ENCODE peak calls at places on chromosomes 2 and 18, in nine cellular contexts. Q is osteocyte, W is endothelial cell, G is heart right ventricle, E is bronchial epithelial cell, K is WERI-Rb-1, D is tibial nerve, L is retinal pigment epithelial cell, J is GM06990. U is an unnamed sample.
A peak's percentile ranks its signal among the peaks of the same experiment; 100 is the strongest.

GRCh38 chr18:56789004-56789888 is 138.1 kb downstream of the WDR7 start:
- DNase-seq in Q (no peak), W (peak; percentile 15), G (peak; percentile 70), E (peak; percentile 41), K (peak; percentile 61), D (no peak), L (no peak), J (peak; percentile 5), U (peak; percentile 29)

GRCh38 chr2:55617160-55618024 is at the start of gene PPP4R3B:
- DNase-seq in Q (peak; percentile 100), W (peak; percentile 99), G (peak; percentile 99), E (peak; percentile 97), K (peak; percentile 100), D (peak; percentile 96), L (peak; percentile 99), J (peak; percentile 100), U (peak; percentile 98)

GRCh38 chr2:178700922-178701342 is 106.3 kb downstream of the TTN start:
- DNase-seq in Q (no peak), W (no peak), G (no peak), E (peak; percentile 46), K (peak; percentile 10), D (no peak), L (no peak), J (no peak), U (peak; percentile 49)

GRCh38 chr2:3073196-3073595 is 304.4 kb downstream of the EIPR1 start:
- DNase-seq in Q (no peak), W (no peak), G (no peak), E (no peak), K (no peak), D (no peak), L (no peak), J (no peak), U (no peak)

GRCh38 chr2:131425191-131426021 is 50.5 kb upstream of the TUBA3D start:
- DNase-seq in Q (no peak), W (peak; percentile 13), G (no peak), E (no peak), K (no peak), D (no peak), L (no peak), J (no peak), U (no peak)

GRCh38 chr2:172086349-172087190 is 1.3 kb downstream of the DLX1 start:
- DNase-seq in Q (peak; percentile 78), W (no peak), G (no peak), E (no peak), K (peak; percentile 55), D (no peak), L (no peak), J (no peak), U (peak; percentile 69)

GRCh38 chr2:205686231-205687017 is 4.1 kb downstream of the NRP2 start:
- DNase-seq in Q (no peak), W (peak; percentile 56), G (no peak), E (no peak), K (no peak), D (no peak), L (no peak), J (no peak), U (no peak)

GRCh38 chr2:127664065-127664894 is 11.1 kb downstream of the LIMS2 start:
- DNase-seq in Q (no peak), W (peak; percentile 60), G (peak; percentile 53), E (no peak), K (no peak), D (no peak), L (no peak), J (no peak), U (no peak)

GRCh38 chr2:220460257-220460985 is 833.0 kb downstream of the SLC4A3 start:
- DNase-seq in Q (no peak), W (no peak), G (no peak), E (peak; percentile 31), K (no peak), D (no peak), L (no peak), J (no peak), U (no peak)

GRCh38 chr18:77063256-77063655 is 69.3 kb downstream of the MBP start:
- DNase-seq in Q (no peak), W (no peak), G (no peak), E (peak; percentile 91), K (no peak), D (no peak), L (no peak), J (peak; percentile 57), U (peak; percentile 74)

GRCh38 chr2:159807183-159808037 is 9.4 kb upstream of the CD302 start:
- DNase-seq in Q (no peak), W (peak; percentile 51), G (peak; percentile 34), E (peak; percentile 61), K (peak; percentile 46), D (no peak), L (no peak), J (no peak), U (no peak)

GRCh38 chr18:12420831-12421421 is 13.2 kb downstream of the PRELID3A start:
- DNase-seq in Q (no peak), W (peak; percentile 27), G (no peak), E (no peak), K (peak; percentile 87), D (no peak), L (no peak), J (peak; percentile 51), U (peak; percentile 60)

GRCh38 chr18:36314754-36315153 is 17.2 kb downstream of the FHOD3 start:
- DNase-seq in Q (no peak), W (no peak), G (no peak), E (peak; percentile 86), K (no peak), D (no peak), L (no peak), J (no peak), U (no peak)

GRCh38 chr2:105449083-105449482 is 50.2 kb upstream of the FHL2 start:
- DNase-seq in Q (no peak), W (no peak), G (no peak), E (peak; percentile 21), K (no peak), D (no peak), L (no peak), J (no peak), U (no peak)

GRCh38 chr2:95760839-95761525 is 169.2 kb downstream of the TRIM43 start:
- DNase-seq in Q (no peak), W (no peak), G (no peak), E (peak; percentile 78), K (no peak), D (no peak), L (no peak), J (no peak), U (no peak)

GRCh38 chr18:48534364-48534763 is 4.5 kb upstream of the CTIF start:
- DNase-seq in Q (no peak), W (no peak), G (no peak), E (no peak), K (no peak), D (no peak), L (no peak), J (no peak), U (no peak)

GRCh38 chr2:216693414-216694100 is 1.8 kb downstream of the IGFBP5 start:
- DNase-seq in Q (no peak), W (no peak), G (no peak), E (no peak), K (no peak), D (no peak), L (no peak), J (no peak), U (no peak)

DNA sequence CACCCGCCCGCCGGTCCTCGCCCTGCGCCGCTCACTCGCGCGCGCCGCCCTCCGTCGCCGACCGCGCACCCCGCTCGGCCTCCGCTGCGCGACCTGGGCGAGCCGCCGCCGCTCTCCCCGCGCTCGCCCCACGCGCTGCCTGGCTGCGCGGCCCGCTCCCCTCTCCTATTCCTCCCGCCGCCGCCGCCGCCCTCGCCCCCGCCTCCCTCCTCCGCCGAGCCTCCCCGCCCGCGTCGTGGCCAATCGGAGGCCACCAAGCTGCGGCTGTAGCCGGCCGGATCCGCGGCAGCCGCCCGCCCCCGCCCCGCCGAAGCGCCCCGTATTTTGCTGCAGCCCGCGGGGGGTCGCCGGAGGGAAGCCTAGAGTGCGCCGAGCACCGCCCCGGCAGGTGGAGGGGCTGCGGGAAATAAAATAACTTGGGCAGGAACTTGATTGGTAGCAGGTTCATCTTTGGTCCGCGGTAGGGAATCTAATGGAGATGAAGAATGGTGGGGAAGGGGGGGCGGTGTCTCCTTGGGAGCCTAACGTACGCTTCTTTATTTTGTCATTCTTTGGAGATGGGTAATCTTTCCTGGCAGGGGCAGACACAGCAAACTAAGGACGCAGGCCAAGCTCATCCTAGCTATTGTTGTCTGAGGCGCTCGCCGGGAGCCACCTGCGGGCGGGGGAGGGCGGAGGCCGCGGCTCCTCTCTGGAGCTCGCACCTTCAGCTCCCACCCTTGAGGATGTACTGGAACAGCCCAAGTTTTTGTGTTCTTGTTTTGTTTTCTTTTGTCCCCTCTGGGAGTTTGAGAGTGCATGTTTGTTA is 1.1 kb upstream of the CDH2 start:
- DNase-seq in Q (peak; percentile 88), W (peak; percentile 81), G (peak; percentile 69), E (peak; percentile 10), K (peak; percentile 89), D (no peak), L (no peak), J (no peak), U (peak; percentile 40)
- TF ChIP-seq CTCF in Q (peak; percentile 16), W (no peak), G (no peak), E (peak; percentile 28), K (peak; percentile 18), D (no peak), L (no peak), J (no peak), U (no peak)

GRCh38 chr2:42337356-42337820 is 23.6 kb downstream of the COX7A2L start:
- DNase-seq in Q (no peak), W (no peak), G (no peak), E (no peak), K (no peak), D (no peak), L (no peak), J (no peak), U (no peak)
- TF ChIP-seq CTCF in Q (no peak), W (no peak), G (no peak), E (no peak), K (peak; percentile 25), D (no peak), L (peak; percentile 30), J (peak; percentile 9), U (no peak)

GRCh38 chr18:78776706-78777105 is 202.9 kb upstream of the SALL3 start:
- DNase-seq in Q (no peak), W (no peak), G (no peak), E (no peak), K (peak; percentile 2), D (no peak), L (no peak), J (no peak), U (no peak)
- TF ChIP-seq CTCF in Q (no peak), W (no peak), G (no peak), E (no peak), K (no peak), D (no peak), L (no peak), J (no peak), U (no peak)

GRCh38 chr18:49572935-49573334 is 11.1 kb downstream of the LIPG start:
- DNase-seq in Q (no peak), W (no peak), G (no peak), E (no peak), K (no peak), D (no peak), L (no peak), J (no peak), U (no peak)
- TF ChIP-seq CTCF in Q (no peak), W (no peak), G (no peak), E (no peak), K (no peak), D (no peak), L (no peak), J (no peak), U (no peak)

U was measured in GM13976.